ENCODE peak calls at places on chromosomes 2 and 18, in four cellular contexts. U, G, X and W are unnamed samples.

GRCh38 chr2:74919827-74920226 is 38.6 kb upstream of the POLE4 start:
- DNase-seq in X (peak), U (peak), G (peak), W (peak)

GRCh38 chr2:10688921-10689807 is 611 bp downstream of the NOL10 start:
- DNase-seq in X (no peak), U (no peak), G (no peak), W (no peak)

GRCh38 chr2:207897541-207898353 is 127.6 kb downstream of the PLEKHM3 start:
- DNase-seq in X (no peak), G (no peak), U (no peak), W (no peak)

GRCh38 chr2:239669181-239669898 is 268.5 kb upstream of the HDAC4 start:
- DNase-seq in X (no peak), U (no peak), G (no peak), W (no peak)

GRCh38 chr2:7427293-7428060 is 510.3 kb downstream of the RNF144A start:
- DNase-seq in X (no peak), G (peak), U (peak), W (peak)

GRCh38 chr2:60796573-60797509 is 40.8 kb downstream of the PAPOLG start:
- DNase-seq in U (no peak), G (no peak), X (no peak), W (no peak)

GRCh38 chr2:62627667-62628066 is 77.8 kb upstream of the EHBP1 start:
- DNase-seq in X (no peak), G (no peak), U (no peak), W (peak)

GRCh38 chr18:45621068-45621511 is 5.8 kb downstream of the SLC14A2 start:
- DNase-seq in G (peak), U (peak), X (peak), W (peak)

GRCh38 chr2:111202266-111203040 is 81.7 kb downstream of the BCL2L11 start:
- DNase-seq in U (no peak), G (no peak), X (no peak), W (no peak)

GRCh38 chr2:238872628-238873400 is 24.9 kb downstream of the TWIST2 start:
- DNase-seq in U (no peak), G (no peak), X (no peak), W (no peak)

GRCh38 chr2:30756051-30756719 is 51.1 kb downstream of the CAPN13 start:
- DNase-seq in G (peak), X (no peak), U (no peak), W (peak)

GRCh38 chr18:79493801-79494211 is 98.1 kb downstream of the NFATC1 start:
- DNase-seq in G (peak), X (no peak), U (no peak), W (no peak)

GRCh38 chr2:171365232-171365631 is 68.6 kb downstream of the METTL8 start:
- DNase-seq in X (no peak), G (no peak), U (no peak), W (no peak)

GRCh38 chr2:219622472-219622871 is 5.0 kb upstream of the SLC4A3 start:
- DNase-seq in G (no peak), X (no peak), U (no peak), W (no peak)